ENCODE peak calls at places on chromosomes 1 and 21, in ten cellular contexts. B, V, H, R, A, G, D, O, N and J are unnamed samples.
A peak's percentile ranks its signal among the peaks of the same experiment; 100 is the strongest.

GRCh38 chr1:227959325-227959860 is 11.7 kb upstream of the WNT9A start:
- DNase-seq in B (no peak), V (no peak), H (no peak), R (no peak), A (no peak), G (no peak), D (peak; percentile 8), O (no peak), N (no peak), J (peak; percentile 24)

GRCh38 chr1:172976222-172977041 is 74.3 kb downstream of the TNFSF18 start:
- DNase-seq in B (no peak), V (no peak), H (no peak), R (no peak), A (peak; percentile 63), G (no peak), D (peak; percentile 73), O (no peak), N (no peak), J (no peak)

GRCh38 chr1:231020139-231020601 is 19.9 kb downstream of the FAM89A start:
- DNase-seq in B (no peak), V (no peak), H (no peak), R (peak; percentile 17), A (no peak), G (no peak), D (no peak), O (no peak), N (no peak), J (no peak)

GRCh38 chr1:215637041-215637573 is 70.0 kb downstream of the KCTD3 start:
- DNase-seq in B (no peak), V (no peak), H (no peak), R (no peak), A (peak; percentile 68), G (no peak), D (peak; percentile 58), O (peak; percentile 10), N (no peak), J (no peak)

GRCh38 chr1:235649722-235650163 is at the start of gene GNG4:
- DNase-seq in B (peak; percentile 80), V (no peak), H (no peak), R (no peak), A (peak; percentile 38), G (peak; percentile 30), D (no peak), O (no peak), N (peak; percentile 79), J (peak; percentile 84)

GRCh38 chr1:36609241-36610027 is 126.7 kb upstream of the CSF3R start:
- DNase-seq in B (peak; percentile 67), V (peak; percentile 30), H (peak; percentile 76), R (peak; percentile 62), A (no peak), G (peak; percentile 42), D (peak; percentile 22), O (peak; percentile 66), N (peak; percentile 83), J (peak; percentile 81)

GRCh38 chr1:77539510-77540142 is 142.8 kb downstream of the ZZZ3 start:
- DNase-seq in B (no peak), V (no peak), H (no peak), R (no peak), A (no peak), G (no peak), D (no peak), O (peak; percentile 16), N (no peak), J (peak; percentile 55)

GRCh38 chr1:237065903-237066302 is 23.9 kb downstream of the RYR2 start:
- DNase-seq in B (no peak), V (no peak), H (no peak), R (no peak), A (no peak), G (no peak), D (no peak), O (no peak), N (no peak), J (no peak)

GRCh38 chr21:32336711-32337110 is 38.1 kb downstream of the MRAP start:
- DNase-seq in B (no peak), V (no peak), H (no peak), R (no peak), A (no peak), G (no peak), D (no peak), O (peak; percentile 38), N (no peak), J (no peak)

GRCh38 chr1:72178266-72178665 is 104.1 kb downstream of the NEGR1 start:
- DNase-seq in B (no peak), V (no peak), H (no peak), R (no peak), A (no peak), G (no peak), D (no peak), O (no peak), N (no peak), J (no peak)

GRCh38 chr1:191711961-191712360 is 446.3 kb upstream of the RGS18 start:
- DNase-seq in B (no peak), V (no peak), H (no peak), R (no peak), A (no peak), G (no peak), D (no peak), O (no peak), N (no peak), J (no peak)

GRCh38 chr1:96962807-96963206 is 241.2 kb downstream of the PTBP2 start:
- DNase-seq in B (no peak), V (no peak), H (no peak), R (no peak), A (peak; percentile 46), G (no peak), D (peak; percentile 17), O (no peak), N (no peak), J (no peak)

GRCh38 chr1:217076902-217077301 is 353.7 kb upstream of the ESRRG start:
- DNase-seq in B (peak; percentile 13), V (no peak), H (no peak), R (no peak), A (peak; percentile 15), G (no peak), D (no peak), O (peak; percentile 20), N (peak; percentile 13), J (no peak)

GRCh38 chr1:240609527-240610060 is 2.4 kb downstream of the GREM2 start:
- DNase-seq in B (no peak), V (no peak), H (no peak), R (no peak), A (no peak), G (no peak), D (no peak), O (no peak), N (no peak), J (no peak)

GRCh38 chr1:11938722-11939526 is 4.4 kb downstream of the PLOD1 start:
- DNase-seq in B (no peak), V (no peak), H (no peak), R (no peak), A (no peak), G (no peak), D (no peak), O (no peak), N (no peak), J (no peak)

GRCh38 chr1:167707942-167708341 is 13.8 kb upstream of the MPZL1 start:
- DNase-seq in B (no peak), V (no peak), H (no peak), R (no peak), A (no peak), G (no peak), D (no peak), O (no peak), N (no peak), J (no peak)

GRCh38 chr1:154474802-154475201 is 27.2 kb upstream of the TDRD10 start:
- DNase-seq in B (no peak), V (no peak), H (no peak), R (no peak), A (no peak), G (no peak), D (peak; percentile 86), O (peak; percentile 87), N (no peak), J (no peak)